ENCODE peak calls at places on chromosomes 12 and 14, in five cellular contexts. A is CD8-positive, alpha-beta T cell; S is GM12892; Q is HEK293T; T is stimulated activated naive CD8-positive, alpha-beta T cell treated with anti-CD3 and anti-CD28 coated beads, Interleukin-15, Interleukin-2, amounts not matched to agents 100 U/mL and 50 U/mL, for 24 hours. V is an unnamed sample.
A peak's percentile ranks its signal among the peaks of the same experiment; 100 is the strongest.

GRCh38 chr14:72457641-72458040 is 436.3 kb downstream of the DPF3 start:
- DNase-seq in A (no peak), Q (no peak), S (no peak), T (no peak), V (peak; percentile 50)

GRCh38 chr12:114638790-114639435 is 45.1 kb downstream of the TBX3 start:
- DNase-seq in A (no peak), T (no peak), S (no peak), Q (no peak), V (no peak)

GRCh38 chr14:97376310-97376709 is 579.1 kb downstream of the VRK1 start:
- DNase-seq in Q (no peak), T (no peak), A (no peak), S (no peak), V (no peak)

GRCh38 chr14:55104051-55104954 is 24.7 kb upstream of the LGALS3 start:
- DNase-seq in A (no peak), S (no peak), Q (no peak), T (no peak), V (no peak)

GRCh38 chr14:90839024-90839888 is 23.0 kb upstream of the TTC7B start:
- DNase-seq in Q (no peak), T (no peak), A (no peak), S (no peak), V (no peak)

GRCh38 chr12:50166776-50167025 is 468 bp downstream of the CERS5 start:
- DNase-seq in T (peak; percentile 80), S (no peak), A (no peak), Q (no peak), V (no peak)

GRCh38 chr12:132494294-132495164 is 4.6 kb downstream of the FBRSL1 start:
- DNase-seq in T (no peak), S (no peak), Q (no peak), A (no peak), V (no peak)

GRCh38 chr14:30240002-30240401 is 312.4 kb upstream of the PRKD1 start:
- DNase-seq in A (no peak), T (no peak), S (no peak), Q (no peak), V (no peak)

GRCh38 chr12:122793685-122794106 is 19.3 kb downstream of the CCDC62 start:
- DNase-seq in T (no peak), Q (peak; percentile 61), S (no peak), A (peak; percentile 10), V (peak; percentile 61)